ENCODE peak calls at places on chromosome 18, in five cellular contexts. G is AG20443, W is BE2C, B is heart left ventricle, P is PC-9. V is an unnamed sample.

GRCh38 chr18:35616664-35617423 is 35.3 kb downstream of the GALNT1 start:
- DNase-seq in G (peak), W (no peak), B (no peak), P (peak), V (no peak)

GRCh38 chr18:40555914-40556313 is 1399.1 kb upstream of the PIK3C3 start:
- DNase-seq in G (no peak), W (no peak), B (no peak), P (no peak), V (no peak)

GRCh38 chr18:65761636-65762310 is 11.0 kb downstream of the CDH7 start:
- DNase-seq in G (no peak), W (no peak), B (no peak), P (no peak), V (no peak)

GRCh38 chr18:61606068-61606660 is 272.9 kb downstream of the CDH20 start:
- DNase-seq in G (peak), W (no peak), B (peak), P (no peak), V (no peak)

GRCh38 chr18:35407871-35408481 is 30.8 kb upstream of the ZNF396 start:
- DNase-seq in G (peak), W (peak), B (no peak), P (no peak), V (peak)

GRCh38 chr18:79405781-79406575 is 10.2 kb downstream of the NFATC1 start:
- DNase-seq in G (no peak), W (no peak), B (peak), P (no peak), V (no peak)

GRCh38 chr18:57241869-57242268 is 95.0 kb downstream of the BOD1L2 start:
- DNase-seq in G (no peak), W (no peak), B (no peak), P (no peak), V (no peak)

GRCh38 chr18:25256439-25256838 is 95.5 kb downstream of the ZNF521 start:
- DNase-seq in G (no peak), W (no peak), B (no peak), P (no peak), V (no peak)

GRCh38 chr18:6561029-6561861 is 146.5 kb upstream of the L3MBTL4 start:
- DNase-seq in G (no peak), W (no peak), B (no peak), P (no peak), V (no peak)

GRCh38 chr18:40380657-40381441 is 1574.2 kb upstream of the PIK3C3 start:
- DNase-seq in G (peak), W (no peak), B (no peak), P (no peak), V (no peak)

GRCh38 chr18:21167641-21168372 is 56.2 kb upstream of the ROCK1 start:
- DNase-seq in G (no peak), W (no peak), B (no peak), P (peak), V (peak)

GRCh38 chr18:77524909-77525308 is 275.3 kb downstream of the GALR1 start:
- DNase-seq in G (no peak), W (no peak), B (no peak), P (no peak), V (no peak)

GRCh38 chr18:41135146-41135545 is 819.9 kb upstream of the PIK3C3 start:
- DNase-seq in G (no peak), W (no peak), B (no peak), P (no peak), V (no peak)

GRCh38 chr18:78150590-78150989 is 829.0 kb upstream of the SALL3 start:
- DNase-seq in G (no peak), W (no peak), B (no peak), P (no peak), V (no peak)

GRCh38 chr18:79413901-79414300 is 18.2 kb downstream of the NFATC1 start:
- DNase-seq in G (no peak), W (no peak), B (peak), P (no peak), V (no peak)

GRCh38 chr18:79588131-79588635 is 91.4 kb upstream of the CTDP1 start:
- DNase-seq in G (no peak), W (no peak), B (peak), P (no peak), V (no peak)